ENCODE peak calls at places on chromosome 2, in five cellular contexts. P, S, A, U and Q are unnamed samples.
A peak's percentile ranks its signal among the peaks of the same experiment; 100 is the strongest.

GRCh38 chr2:51919395-51919794 is 887.5 kb upstream of the NRXN1 start:
- DNase-seq in U (no peak), P (no peak), S (no peak), A (no peak), Q (no peak)

GRCh38 chr2:44997948-44998347 is 11.3 kb downstream of the SIX2 start:
- DNase-seq in S (no peak), U (no peak), P (no peak), A (no peak), Q (no peak)

GRCh38 chr2:11811036-11811654 is 64.7 kb downstream of the LPIN1 start:
- DNase-seq in A (no peak), P (no peak), U (peak; percentile 67), S (no peak), Q (no peak)

GRCh38 chr2:1079873-1080799 is 129.5 kb downstream of the SNTG2 start:
- DNase-seq in P (no peak), A (no peak), U (no peak), S (no peak), Q (no peak)

GRCh38 chr2:188291617-188292445 is at the start of gene GULP1:
- DNase-seq in A (no peak), P (peak; percentile 87), U (peak; percentile 79), S (peak; percentile 50), Q (peak; percentile 69)

GRCh38 chr2:235116885-235117492 is 165.2 kb downstream of the SH3BP4 start:
- DNase-seq in S (peak; percentile 61), P (no peak), A (no peak), U (no peak), Q (no peak)

GRCh38 chr2:27798948-27799645 is 27.6 kb downstream of the MRPL33 start:
- DNase-seq in U (peak; percentile 97), A (no peak), S (peak; percentile 100), P (peak; percentile 94), Q (peak; percentile 59)

GRCh38 chr2:219522111-219523030 is 8.1 kb downstream of the ASIC4 start:
- DNase-seq in U (peak; percentile 63), S (peak; percentile 72), P (no peak), A (no peak), Q (peak; percentile 83)